ENCODE peak calls at places on chromosomes 13 and 19, in seven cellular contexts. X, M, J, N, C, S and F are unnamed samples.

GRCh38 chr19:6464070-6464873 is at the start of gene CRB3:
- DNase-seq in C (no peak), J (no peak), N (no peak), M (peak; percentile 27), X (no peak), S (no peak), F (no peak)

GRCh38 chr19:1610579-1610978 is 5.3 kb upstream of the UQCR11 start:
- DNase-seq in J (no peak), S (no peak), X (no peak), C (no peak), N (no peak), M (no peak), F (no peak)

GRCh38 chr19:13334801-13335481 is 171.3 kb downstream of the CACNA1A start:
- DNase-seq in X (no peak), C (no peak), N (no peak), M (no peak), J (no peak), S (no peak), F (no peak)

GRCh38 chr19:5690955-5691204 is 785 bp downstream of the RPL36 start:
- DNase-seq in N (no peak), S (no peak), C (no peak), J (no peak), M (no peak), X (no peak), F (no peak)

GRCh38 chr13:51959773-51960172 is 51.5 kb downstream of the ATP7B start:
- DNase-seq in N (no peak), C (no peak), S (no peak), M (no peak), J (no peak), X (no peak), F (no peak)

GRCh38 chr13:68257111-68257842 is 1027.1 kb upstream of the PCDH9 start:
- DNase-seq in J (no peak), X (no peak), S (no peak), M (no peak), N (peak; percentile 3), C (no peak), F (no peak)

GRCh38 chr13:51500687-51501086 is 47.9 kb upstream of the INTS6 start:
- DNase-seq in S (no peak), N (no peak), C (no peak), X (no peak), M (no peak), J (no peak), F (no peak)

GRCh38 chr19:46515879-46516350 is 20.2 kb upstream of the PNMA8B start:
- DNase-seq in C (no peak), M (no peak), S (no peak), X (no peak), N (peak; percentile 31), J (no peak), F (peak; percentile 34)

GRCh38 chr19:12733369-12733896 is 1.1 kb downstream of the TRIR start:
- DNase-seq in C (no peak), S (peak; percentile 24), N (no peak), X (no peak), M (peak; percentile 28), J (peak; percentile 5), F (no peak)

GRCh38 chr13:51397262-51397933 is 55.4 kb downstream of the INTS6 start:
- DNase-seq in J (no peak), M (no peak), C (peak; percentile 38), S (no peak), N (peak; percentile 61), X (no peak), F (no peak)

GRCh38 chr13:62482351-62482750 is 1066.7 kb upstream of the PCDH20 start:
- DNase-seq in M (no peak), J (no peak), S (no peak), C (no peak), N (peak; percentile 7), X (no peak), F (no peak)

GRCh38 chr13:87123987-87124784 is 547.0 kb upstream of the SLITRK5 start:
- DNase-seq in C (no peak), M (no peak), J (no peak), N (peak; percentile 99), S (no peak), X (no peak), F (peak; percentile 100)

GRCh38 chr13:89239361-89240127 is 1568.4 kb downstream of the SLITRK5 start:
- DNase-seq in J (no peak), X (no peak), C (no peak), N (no peak), M (no peak), S (no peak), F (no peak)

GRCh38 chr13:35512271-35512920 is 35.9 kb upstream of the MAB21L1 start:
- DNase-seq in J (no peak), M (no peak), N (peak; percentile 97), X (no peak), S (no peak), C (peak; percentile 42), F (no peak)

GRCh38 chr13:33480561-33480960 is 195.0 kb upstream of the STARD13 start:
- DNase-seq in J (no peak), S (no peak), M (no peak), X (no peak), C (no peak), N (no peak), F (no peak)

GRCh38 chr19:7729211-7729610 is 2.7 kb downstream of the CLEC4G start:
- DNase-seq in X (no peak), C (no peak), J (no peak), S (no peak), N (no peak), M (no peak), F (no peak)

GRCh38 chr19:10826236-10826635 is 9.8 kb downstream of the TMED1 start:
- DNase-seq in N (no peak), J (no peak), C (no peak), M (no peak), S (no peak), X (no peak), F (no peak)

GRCh38 chr13:40536443-40537113 is 129.9 kb downstream of the FOXO1 start:
- DNase-seq in M (no peak), S (no peak), X (no peak), N (no peak), J (no peak), C (no peak), F (no peak)

GRCh38 chr13:114111577-114111976 is 20.8 kb downstream of the RASA3 start:
- DNase-seq in X (no peak), S (no peak), N (peak; percentile 42), M (no peak), J (no peak), C (no peak), F (no peak)

GRCh38 chr19:13014921-13015280 is 19.6 kb downstream of the NFIX start:
- DNase-seq in S (no peak), C (no peak), N (no peak), M (no peak), J (no peak), X (no peak), F (no peak)

GRCh38 chr19:13841339-13842293 is 35.3 kb upstream of the NANOS3 start:
- DNase-seq in J (no peak), N (peak; percentile 48), M (no peak), X (no peak), S (no peak), C (peak; percentile 42), F (no peak)

GRCh38 chr19:36915992-36916830 is at the start of the genes ZNF568 and ZNF829:
- DNase-seq in M (peak; percentile 87), S (peak; percentile 79), N (peak; percentile 88), C (peak; percentile 83), J (peak; percentile 94), X (peak; percentile 77), F (no peak)

GRCh38 chr19:50519006-50519575 is 5.4 kb upstream of the ASPDH start:
- DNase-seq in S (no peak), J (no peak), C (no peak), N (no peak), M (no peak), X (no peak), F (no peak)

GRCh38 chr19:52690395-52691214 is 44.2 kb downstream of the ZNF611 start:
- DNase-seq in X (peak; percentile 74), S (peak; percentile 86), C (peak; percentile 92), M (peak; percentile 89), N (peak; percentile 96), J (peak; percentile 84), F (peak; percentile 63)

GRCh38 chr19:58563034-58563573 is 4.7 kb upstream of the UBE2M start:
- DNase-seq in M (no peak), C (no peak), N (no peak), S (no peak), J (no peak), X (no peak), F (no peak)

GRCh38 chr13:105037064-105037463 is 1498.4 kb downstream of the EFNB2 start:
- DNase-seq in S (no peak), J (no peak), N (peak; percentile 27), M (no peak), X (no peak), C (no peak), F (no peak)

GRCh38 chr19:45496349-45496953 is 396 bp downstream of the RTN2 start:
- DNase-seq in X (no peak), N (no peak), S (no peak), M (no peak), J (no peak), C (no peak), F (no peak)

GRCh38 chr13:27861165-27861564 is 58.6 kb upstream of the PDX1 start:
- DNase-seq in J (no peak), C (no peak), X (no peak), M (no peak), S (no peak), N (no peak), F (no peak)

GRCh38 chr19:15025237-15025636 is 24.0 kb upstream of the CASP14 start:
- DNase-seq in M (no peak), N (no peak), C (no peak), S (no peak), J (no peak), X (no peak), F (no peak)

GRCh38 chr19:33622809-33623511 is 1.2 kb downstream of the CHST8 start:
- DNase-seq in N (no peak), M (no peak), J (no peak), S (no peak), C (no peak), X (no peak), F (no peak)

GRCh38 chr13:101049166-101049850 is 367.0 kb downstream of the NALCN start:
- DNase-seq in X (no peak), C (no peak), S (no peak), N (peak; percentile 22), M (no peak), J (no peak), F (no peak)

GRCh38 chr13:30159446-30159839 is 147.9 kb downstream of the KATNAL1 start:
- DNase-seq in S (no peak), C (no peak), N (peak; percentile 91), M (peak; percentile 23), X (no peak), J (no peak), F (no peak)

GRCh38 chr13:71605744-71606143 is 261.3 kb downstream of the DACH1 start:
- DNase-seq in S (no peak), C (no peak), M (no peak), N (no peak), X (no peak), J (no peak), F (no peak)

GRCh38 chr19:42323852-42324654 is 1.4 kb upstream of the MEGF8 start:
- DNase-seq in C (no peak), J (no peak), M (no peak), S (no peak), N (no peak), X (no peak), F (no peak)

GRCh38 chr19:55958356-55958755 is 10.7 kb downstream of the NLRP8 start:
- DNase-seq in N (no peak), X (no peak), C (no peak), S (no peak), J (no peak), M (no peak), F (no peak)

GRCh38 chr13:37597477-37597876 is 1.1 kb downstream of the POSTN start:
- DNase-seq in X (no peak), N (no peak), C (no peak), M (no peak), S (no peak), J (no peak), F (no peak)

GRCh38 chr13:107296804-107297203 is 728.9 kb upstream of the ARGLU1 start:
- DNase-seq in M (no peak), N (peak; percentile 15), C (no peak), S (no peak), J (no peak), X (no peak), F (no peak)

GRCh38 chr19:33194884-33195710 is 967 bp downstream of the LRP3 start:
- DNase-seq in M (no peak), N (peak; percentile 16), C (no peak), X (no peak), J (no peak), S (no peak), F (no peak)